ENCODE peak calls at places on chromosome X, in eight cellular contexts. One of them, this sample, is unnamed.

GRCh38 chrX:24515447-24515846 is 50.4 kb downstream of the PDK3 start:
- DNase-seq in ascending aorta: no peak
- DNase-seq in fibroblast of lung: peak
- DNase-seq in GM13977: no peak
- DNase-seq in transverse colon: no peak
- DNase-seq in lower leg skin: no peak
- DNase-seq in endothelial cell: no peak
- DNase-seq in progenitor cell of endocrine pancreas: no peak
- DNase-seq in this sample: no peak

GRCh38 chrX:40868868-40869267 is 133.5 kb upstream of the MED14 start:
- DNase-seq in ascending aorta: no peak
- DNase-seq in fibroblast of lung: no peak
- DNase-seq in GM13977: no peak
- DNase-seq in transverse colon: no peak
- DNase-seq in lower leg skin: no peak
- DNase-seq in endothelial cell: no peak
- DNase-seq in progenitor cell of endocrine pancreas: no peak
- DNase-seq in this sample: no peak

GRCh38 chrX:119181491-119181890 is 53.9 kb upstream of the KIAA1210 start:
- DNase-seq in ascending aorta: no peak
- DNase-seq in fibroblast of lung: no peak
- DNase-seq in GM13977: no peak
- DNase-seq in transverse colon: peak
- DNase-seq in lower leg skin: no peak
- DNase-seq in endothelial cell: peak
- DNase-seq in progenitor cell of endocrine pancreas: no peak
- DNase-seq in this sample: no peak

GRCh38 chrX:88584283-88584682 is 162.7 kb upstream of the CPXCR1 start:
- DNase-seq in ascending aorta: no peak
- DNase-seq in fibroblast of lung: no peak
- DNase-seq in GM13977: no peak
- DNase-seq in transverse colon: no peak
- DNase-seq in lower leg skin: no peak
- DNase-seq in endothelial cell: no peak
- DNase-seq in progenitor cell of endocrine pancreas: no peak
- DNase-seq in this sample: no peak

GRCh38 chrX:115892056-115892708 is 278.4 kb upstream of the AGTR2 start:
- DNase-seq in ascending aorta: no peak
- DNase-seq in fibroblast of lung: no peak
- DNase-seq in GM13977: no peak
- DNase-seq in transverse colon: peak
- DNase-seq in lower leg skin: no peak
- DNase-seq in endothelial cell: no peak
- DNase-seq in progenitor cell of endocrine pancreas: no peak
- DNase-seq in this sample: no peak

GRCh38 chrX:13646154-13646549 is 6.8 kb upstream of the TCEANC start:
- DNase-seq in ascending aorta: peak
- DNase-seq in fibroblast of lung: peak
- DNase-seq in GM13977: peak
- DNase-seq in transverse colon: peak
- DNase-seq in lower leg skin: no peak
- DNase-seq in endothelial cell: peak
- DNase-seq in progenitor cell of endocrine pancreas: peak
- DNase-seq in this sample: no peak

GRCh38 chrX:142860944-142861343 is 164.8 kb upstream of the SPANXN4 start:
- DNase-seq in ascending aorta: no peak
- DNase-seq in fibroblast of lung: no peak
- DNase-seq in GM13977: no peak
- DNase-seq in transverse colon: no peak
- DNase-seq in lower leg skin: no peak
- DNase-seq in endothelial cell: no peak
- DNase-seq in progenitor cell of endocrine pancreas: no peak
- DNase-seq in this sample: no peak

GRCh38 chrX:30278365-30278764 is 30.8 kb downstream of the NR0B1 start:
- DNase-seq in ascending aorta: no peak
- DNase-seq in fibroblast of lung: peak
- DNase-seq in GM13977: no peak
- DNase-seq in transverse colon: no peak
- DNase-seq in lower leg skin: no peak
- DNase-seq in endothelial cell: no peak
- DNase-seq in progenitor cell of endocrine pancreas: no peak
- DNase-seq in this sample: no peak

GRCh38 chrX:47358387-47359065 is 11.9 kb upstream of the ZNF157 start:
- DNase-seq in ascending aorta: no peak
- DNase-seq in fibroblast of lung: no peak
- DNase-seq in GM13977: no peak
- DNase-seq in transverse colon: no peak
- DNase-seq in lower leg skin: no peak
- DNase-seq in endothelial cell: no peak
- DNase-seq in progenitor cell of endocrine pancreas: no peak
- DNase-seq in this sample: no peak

GRCh38 chrX:121479406-121479805 is 432.0 kb downstream of the GLUD2 start:
- DNase-seq in ascending aorta: no peak
- DNase-seq in fibroblast of lung: no peak
- DNase-seq in GM13977: no peak
- DNase-seq in transverse colon: no peak
- DNase-seq in lower leg skin: no peak
- DNase-seq in endothelial cell: no peak
- DNase-seq in progenitor cell of endocrine pancreas: no peak
- DNase-seq in this sample: no peak

GRCh38 chrX:41087219-41087618 is 2.0 kb downstream of the USP9X start:
- DNase-seq in ascending aorta: no peak
- DNase-seq in fibroblast of lung: no peak
- DNase-seq in GM13977: no peak
- DNase-seq in transverse colon: no peak
- DNase-seq in lower leg skin: no peak
- DNase-seq in endothelial cell: no peak
- DNase-seq in progenitor cell of endocrine pancreas: no peak
- DNase-seq in this sample: no peak

GRCh38 chrX:33339219-33339618 is 127.9 kb upstream of the DMD start:
- DNase-seq in ascending aorta: no peak
- DNase-seq in fibroblast of lung: peak
- DNase-seq in GM13977: no peak
- DNase-seq in transverse colon: no peak
- DNase-seq in lower leg skin: no peak
- DNase-seq in endothelial cell: no peak
- DNase-seq in progenitor cell of endocrine pancreas: no peak
- DNase-seq in this sample: no peak

GRCh38 chrX:86383681-86384540 is 235.7 kb downstream of the DACH2 start:
- DNase-seq in ascending aorta: no peak
- DNase-seq in fibroblast of lung: no peak
- DNase-seq in GM13977: no peak
- DNase-seq in transverse colon: no peak
- DNase-seq in lower leg skin: no peak
- DNase-seq in endothelial cell: no peak
- DNase-seq in progenitor cell of endocrine pancreas: no peak
- DNase-seq in this sample: no peak

GRCh38 chrX:74280759-74281158 is 23.2 kb upstream of the ZCCHC13 start:
- DNase-seq in ascending aorta: no peak
- DNase-seq in fibroblast of lung: no peak
- DNase-seq in GM13977: no peak
- DNase-seq in transverse colon: no peak
- DNase-seq in lower leg skin: no peak
- DNase-seq in endothelial cell: no peak
- DNase-seq in progenitor cell of endocrine pancreas: no peak
- DNase-seq in this sample: no peak

GRCh38 chrX:69319376-69319775 is 154.1 kb upstream of the PJA1 start:
- DNase-seq in ascending aorta: no peak
- DNase-seq in fibroblast of lung: no peak
- DNase-seq in GM13977: no peak
- DNase-seq in transverse colon: no peak
- DNase-seq in lower leg skin: no peak
- DNase-seq in endothelial cell: no peak
- DNase-seq in progenitor cell of endocrine pancreas: no peak
- DNase-seq in this sample: no peak

GRCh38 chrX:42384956-42385355 is 393.0 kb downstream of the PPP1R2C start:
- DNase-seq in ascending aorta: no peak
- DNase-seq in fibroblast of lung: no peak
- DNase-seq in GM13977: no peak
- DNase-seq in transverse colon: no peak
- DNase-seq in lower leg skin: no peak
- DNase-seq in endothelial cell: no peak
- DNase-seq in progenitor cell of endocrine pancreas: no peak
- DNase-seq in this sample: no peak

GRCh38 chrX:24282381-24283121 is 31.3 kb downstream of the SUPT20HL2 start:
- DNase-seq in ascending aorta: no peak
- DNase-seq in fibroblast of lung: peak
- DNase-seq in GM13977: no peak
- DNase-seq in transverse colon: no peak
- DNase-seq in lower leg skin: no peak
- DNase-seq in endothelial cell: no peak
- DNase-seq in progenitor cell of endocrine pancreas: no peak
- DNase-seq in this sample: no peak

GRCh38 chrX:13448941-13449340 is 120.5 kb upstream of the EGFL6 start:
- DNase-seq in ascending aorta: no peak
- DNase-seq in fibroblast of lung: no peak
- DNase-seq in GM13977: no peak
- DNase-seq in transverse colon: no peak
- DNase-seq in lower leg skin: no peak
- DNase-seq in endothelial cell: no peak
- DNase-seq in progenitor cell of endocrine pancreas: no peak
- DNase-seq in this sample: no peak

GRCh38 chrX:124328765-124329164 is 3.7 kb upstream of the TEX13D start:
- DNase-seq in ascending aorta: no peak
- DNase-seq in fibroblast of lung: no peak
- DNase-seq in GM13977: no peak
- DNase-seq in transverse colon: no peak
- DNase-seq in lower leg skin: no peak
- DNase-seq in endothelial cell: no peak
- DNase-seq in progenitor cell of endocrine pancreas: no peak
- DNase-seq in this sample: no peak

GRCh38 chrX:68355629-68355920 is 77.7 kb downstream of the OPHN1 start:
- DNase-seq in ascending aorta: no peak
- DNase-seq in fibroblast of lung: no peak
- DNase-seq in GM13977: no peak
- DNase-seq in transverse colon: peak
- DNase-seq in lower leg skin: no peak
- DNase-seq in endothelial cell: no peak
- DNase-seq in progenitor cell of endocrine pancreas: no peak
- DNase-seq in this sample: no peak

GRCh38 chrX:27336466-27337091 is 126.6 kb downstream of the PPP4R3C start:
- DNase-seq in ascending aorta: no peak
- DNase-seq in fibroblast of lung: peak
- DNase-seq in GM13977: peak
- DNase-seq in transverse colon: peak
- DNase-seq in lower leg skin: no peak
- DNase-seq in endothelial cell: peak
- DNase-seq in progenitor cell of endocrine pancreas: no peak
- DNase-seq in this sample: no peak

GRCh38 chrX:23952984-23953907 is 45.4 kb downstream of the CXorf58 start:
- DNase-seq in ascending aorta: no peak
- DNase-seq in fibroblast of lung: no peak
- DNase-seq in GM13977: peak
- DNase-seq in transverse colon: no peak
- DNase-seq in lower leg skin: no peak
- DNase-seq in endothelial cell: peak
- DNase-seq in progenitor cell of endocrine pancreas: no peak
- DNase-seq in this sample: no peak

GRCh38 chrX:109624641-109625311 is at the start of gene KCNE5:
- DNase-seq in ascending aorta: no peak
- DNase-seq in fibroblast of lung: no peak
- DNase-seq in GM13977: peak
- DNase-seq in transverse colon: no peak
- DNase-seq in lower leg skin: no peak
- DNase-seq in endothelial cell: peak
- DNase-seq in progenitor cell of endocrine pancreas: peak
- DNase-seq in this sample: no peak

GRCh38 chrX:131801066-131801465 is 222.0 kb upstream of the STK26 start:
- DNase-seq in ascending aorta: no peak
- DNase-seq in fibroblast of lung: no peak
- DNase-seq in GM13977: no peak
- DNase-seq in transverse colon: no peak
- DNase-seq in lower leg skin: no peak
- DNase-seq in endothelial cell: no peak
- DNase-seq in progenitor cell of endocrine pancreas: no peak
- DNase-seq in this sample: no peak

GRCh38 chrX:110373310-110373709 is 14.7 kb downstream of the RTL9 start:
- DNase-seq in ascending aorta: no peak
- DNase-seq in fibroblast of lung: no peak
- DNase-seq in GM13977: no peak
- DNase-seq in transverse colon: no peak
- DNase-seq in lower leg skin: no peak
- DNase-seq in endothelial cell: no peak
- DNase-seq in progenitor cell of endocrine pancreas: no peak
- DNase-seq in this sample: no peak

GRCh38 chrX:78708171-78708570 is 39.3 kb upstream of the LPAR4 start:
- DNase-seq in ascending aorta: no peak
- DNase-seq in fibroblast of lung: peak
- DNase-seq in GM13977: peak
- DNase-seq in transverse colon: peak
- DNase-seq in lower leg skin: no peak
- DNase-seq in endothelial cell: peak
- DNase-seq in progenitor cell of endocrine pancreas: no peak
- DNase-seq in this sample: no peak
- TF ChIP-seq CTCF in ascending aorta: no peak
- TF ChIP-seq CTCF in fibroblast of lung: peak
- TF ChIP-seq CTCF in GM13977: peak
- TF ChIP-seq CTCF in transverse colon: peak
- TF ChIP-seq CTCF in lower leg skin: no peak
- TF ChIP-seq CTCF in endothelial cell: no peak
- TF ChIP-seq CTCF in progenitor cell of endocrine pancreas: peak
- TF ChIP-seq CTCF in this sample: no peak

GRCh38 chrX:12263211-12263610 is 124.9 kb downstream of the FRMPD4 start:
- DNase-seq in ascending aorta: no peak
- DNase-seq in fibroblast of lung: no peak
- DNase-seq in GM13977: no peak
- DNase-seq in transverse colon: no peak
- DNase-seq in lower leg skin: no peak
- DNase-seq in endothelial cell: no peak
- DNase-seq in progenitor cell of endocrine pancreas: no peak
- DNase-seq in this sample: no peak
- TF ChIP-seq CTCF in ascending aorta: no peak
- TF ChIP-seq CTCF in fibroblast of lung: no peak
- TF ChIP-seq CTCF in GM13977: no peak
- TF ChIP-seq CTCF in transverse colon: no peak
- TF ChIP-seq CTCF in lower leg skin: no peak
- TF ChIP-seq CTCF in endothelial cell: no peak
- TF ChIP-seq CTCF in progenitor cell of endocrine pancreas: no peak
- TF ChIP-seq CTCF in this sample: no peak

GRCh38 chrX:36961590-36961989 is 46.6 kb upstream of the FAM47C start:
- DNase-seq in ascending aorta: no peak
- DNase-seq in fibroblast of lung: no peak
- DNase-seq in GM13977: no peak
- DNase-seq in transverse colon: no peak
- DNase-seq in lower leg skin: no peak
- DNase-seq in endothelial cell: no peak
- DNase-seq in progenitor cell of endocrine pancreas: no peak
- DNase-seq in this sample: no peak
- TF ChIP-seq CTCF in ascending aorta: no peak
- TF ChIP-seq CTCF in fibroblast of lung: no peak
- TF ChIP-seq CTCF in GM13977: no peak
- TF ChIP-seq CTCF in transverse colon: no peak
- TF ChIP-seq CTCF in lower leg skin: no peak
- TF ChIP-seq CTCF in endothelial cell: no peak
- TF ChIP-seq CTCF in progenitor cell of endocrine pancreas: peak
- TF ChIP-seq CTCF in this sample: no peak

DNA sequence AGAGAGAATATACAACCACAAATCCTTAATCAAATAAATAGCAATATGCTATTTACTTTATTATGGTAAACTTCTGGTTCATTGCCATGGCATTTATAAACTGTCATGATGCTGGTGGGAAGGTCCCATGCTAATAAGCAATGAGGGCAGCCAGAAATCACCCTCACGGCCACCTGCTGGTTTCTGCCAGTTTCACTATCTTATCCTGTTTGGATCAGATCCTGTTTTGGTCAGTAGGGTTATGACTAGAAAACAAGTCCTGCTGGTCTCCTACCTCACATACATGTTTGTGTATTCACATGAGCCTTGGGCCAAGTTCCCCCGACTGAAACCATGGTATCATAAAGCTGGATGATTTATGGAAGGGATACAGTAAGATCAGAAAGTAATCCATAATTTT is 28.1 kb downstream of the XAGE5 start:
- DNase-seq in ascending aorta: no peak
- DNase-seq in fibroblast of lung: no peak
- DNase-seq in GM13977: no peak
- DNase-seq in transverse colon: no peak
- DNase-seq in lower leg skin: no peak
- DNase-seq in endothelial cell: no peak
- DNase-seq in progenitor cell of endocrine pancreas: no peak
- DNase-seq in this sample: no peak
- TF ChIP-seq CTCF in ascending aorta: no peak
- TF ChIP-seq CTCF in fibroblast of lung: no peak
- TF ChIP-seq CTCF in GM13977: no peak
- TF ChIP-seq CTCF in transverse colon: no peak
- TF ChIP-seq CTCF in lower leg skin: no peak
- TF ChIP-seq CTCF in endothelial cell: no peak
- TF ChIP-seq CTCF in progenitor cell of endocrine pancreas: no peak
- TF ChIP-seq CTCF in this sample: no peak

This sample was measured in D721Med.